ENCODE peak calls at places on chromosome X, in four cellular contexts. O, J, G and M are unnamed samples. For H3K4me1, the result is how much of the 10 kb centered on the place peaks cover.

GRCh38 chrX:129472116-129472515 is 51.2 kb downstream of the SMARCA1 start:
- DNase-seq in O (no peak), G (no peak), J (no peak), M (no peak)

GRCh38 chrX:100743009-100743615 is 11.2 kb upstream of the SYTL4 start:
- DNase-seq in G (peak), O (no peak), J (no peak), M (no peak)

GRCh38 chrX:38256019-38256418 is 35.3 kb upstream of the SRPX start:
- DNase-seq in G (no peak), J (no peak), O (no peak), M (no peak)

GRCh38 chrX:54825716-54826428 is 18.3 kb downstream of the MAGED2 start:
- DNase-seq in J (no peak), O (no peak), G (no peak), M (no peak)

GRCh38 chrX:37712458-37712857 is 26.9 kb downstream of the XK start:
- DNase-seq in O (no peak), G (peak), J (no peak), M (no peak)

GRCh38 chrX:15116900-15117299 is 153.0 kb downstream of the ASB9 start:
- DNase-seq in J (no peak), O (no peak), G (no peak), M (no peak)

GRCh38 chrX:132277953-132278614 is 58.8 kb upstream of the RAP2C start:
- DNase-seq in O (peak), J (no peak), G (no peak), M (no peak)

GRCh38 chrX:68699960-68700746 is 52.7 kb downstream of the STARD8 start:
- DNase-seq in O (peak), G (peak), J (no peak), M (peak)

GRCh38 chrX:63275127-63275526 is 76.0 kb downstream of the SPIN4 start:
- DNase-seq in O (peak), G (no peak), J (no peak), M (no peak)

GRCh38 chrX:38278682-38279081 is 48.6 kb downstream of the RPGR start:
- DNase-seq in J (no peak), O (no peak), G (no peak), M (no peak)

GRCh38 chrX:68018248-68019203 is 414.8 kb downstream of the OPHN1 start:
- DNase-seq in G (peak), O (peak), J (no peak), M (no peak)

GRCh38 chrX:107171369-107172102 is 34.7 kb downstream of the NUP62CL start:
- DNase-seq in O (no peak), J (no peak), G (no peak), M (no peak)

GRCh38 chrX:41133551-41133950 is 48.3 kb downstream of the USP9X start:
- DNase-seq in G (no peak), O (no peak), J (no peak), M (no peak)

GRCh38 chrX:135086197-135086854 is 34.0 kb downstream of the ETDB start:
- DNase-seq in J (no peak), G (peak), O (no peak), M (no peak)

GRCh38 chrX:16335181-16335580 is 167.9 kb downstream of the MAGEB17 start:
- DNase-seq in G (no peak), O (no peak), J (no peak), M (no peak)

GRCh38 chrX:83593634-83594294 is 85.7 kb downstream of the POU3F4 start:
- DNase-seq in G (no peak), O (no peak), J (no peak), M (peak)

GRCh38 chrX:152138388-152138784 is at the start of gene MAGEA10:
- DNase-seq in O (no peak), J (no peak), G (no peak), M (no peak)

GRCh38 chrX:133490955-133491354 is 75.7 kb upstream of the GPC4 start:
- DNase-seq in G (no peak), O (no peak), J (no peak), M (no peak)

GRCh38 chrX:14922437-14922836 is 49.2 kb downstream of the MOSPD2 start:
- DNase-seq in G (peak), O (no peak), J (no peak), M (no peak)

DNA sequence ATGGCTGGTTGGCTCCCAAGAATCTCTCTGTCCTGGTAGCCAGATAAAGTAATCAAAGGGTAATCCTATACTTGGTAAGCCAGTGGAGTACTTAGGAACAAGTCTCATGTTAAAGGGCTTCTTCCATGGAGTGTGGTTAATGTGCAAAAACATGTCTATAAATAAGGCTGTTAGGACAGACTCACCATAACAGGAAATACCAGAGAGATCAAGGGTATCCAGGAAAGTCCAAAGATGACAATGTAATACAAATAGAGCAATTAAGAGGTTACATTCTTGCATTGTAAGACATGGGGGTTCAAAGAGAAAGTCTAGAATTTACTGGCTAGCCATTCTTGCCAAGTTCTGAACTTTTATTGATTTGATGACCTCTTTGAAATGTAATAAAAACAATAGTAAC is 61.9 kb upstream of the ZCCHC13 start:
- DNase-seq in O (no peak), G (peak), J (no peak), M (no peak)
- H3K4me1 ChIP-seq in O (under half), G (under half), J (under half), M (under half)

GRCh38 chrX:110966046-110966445 is 129.9 kb upstream of the PAK3 start:
- DNase-seq in G (no peak), O (no peak), J (no peak), M (no peak)

GRCh38 chrX:110965409-110965808 is 130.6 kb upstream of the PAK3 start:
- DNase-seq in O (no peak), G (no peak), J (no peak), M (no peak)

GRCh38 chrX:110966839-110967238 is 129.2 kb upstream of the PAK3 start:
- DNase-seq in G (peak), J (no peak), O (no peak), M (no peak)

GRCh38 chrX:110964761-110965160 is 131.2 kb upstream of the PAK3 start:
- DNase-seq in G (no peak), O (no peak), J (no peak), M (no peak)
- H3K27ac ChIP-seq in G (no peak), O (no peak), J (no peak), M (no peak)

GRCh38 chrX:9647475-9647874 is 118.2 kb downstream of the GPR143 start:
- DNase-seq in G (no peak), O (no peak), J (no peak), M (no peak)

GRCh38 chrX:9642270-9642995 is 123.2 kb downstream of the GPR143 start:
- DNase-seq in J (no peak), G (no peak), O (no peak), M (no peak)

GRCh38 chrX:9643807-9644206 is 121.8 kb downstream of the GPR143 start:
- DNase-seq in G (no peak), J (no peak), O (no peak), M (no peak)

GRCh38 chrX:9646471-9647038 is 119.1 kb downstream of the GPR143 start:
- DNase-seq in G (peak), J (no peak), O (no peak), M (peak)

DNA sequence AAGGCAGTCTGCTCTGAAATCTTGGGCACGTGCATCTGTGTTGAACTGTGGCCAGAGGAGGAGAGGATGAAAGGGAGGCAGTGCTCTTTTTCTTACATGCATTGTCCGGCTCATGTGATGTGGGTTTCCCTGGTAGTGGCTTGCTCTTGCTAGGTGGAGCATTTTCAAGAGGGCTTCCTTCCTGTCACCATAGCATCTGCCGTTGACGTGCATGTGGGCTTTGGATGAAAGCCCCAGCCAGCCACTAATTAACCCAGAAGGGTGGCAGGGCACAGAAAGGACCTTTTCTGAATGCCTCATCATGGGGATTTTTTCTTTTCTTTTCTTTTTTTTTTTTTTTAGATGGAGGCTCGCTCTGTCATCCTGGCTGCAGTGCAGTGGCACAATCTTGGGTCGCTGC is 121.3 kb downstream of the GPR143 start:
- DNase-seq in G (no peak), J (no peak), O (no peak), M (no peak)
- H3K4me3 ChIP-seq in G (no peak), J (no peak), O (no peak), M (no peak)

GRCh38 chrX:65702956-65703355 is 35.5 kb downstream of the MSN start:
- DNase-seq in J (no peak), G (no peak), O (no peak), M (no peak)

GRCh38 chrX:65697915-65698796 is 30.7 kb downstream of the MSN start:
- DNase-seq in G (peak), J (peak), O (peak), M (peak)

GRCh38 chrX:65696613-65697012 is 29.2 kb downstream of the MSN start:
- DNase-seq in G (no peak), J (no peak), O (no peak), M (no peak)

GRCh38 chrX:65695849-65696248 is 28.4 kb downstream of the MSN start:
- DNase-seq in J (no peak), G (no peak), O (no peak), M (no peak)

DNA sequence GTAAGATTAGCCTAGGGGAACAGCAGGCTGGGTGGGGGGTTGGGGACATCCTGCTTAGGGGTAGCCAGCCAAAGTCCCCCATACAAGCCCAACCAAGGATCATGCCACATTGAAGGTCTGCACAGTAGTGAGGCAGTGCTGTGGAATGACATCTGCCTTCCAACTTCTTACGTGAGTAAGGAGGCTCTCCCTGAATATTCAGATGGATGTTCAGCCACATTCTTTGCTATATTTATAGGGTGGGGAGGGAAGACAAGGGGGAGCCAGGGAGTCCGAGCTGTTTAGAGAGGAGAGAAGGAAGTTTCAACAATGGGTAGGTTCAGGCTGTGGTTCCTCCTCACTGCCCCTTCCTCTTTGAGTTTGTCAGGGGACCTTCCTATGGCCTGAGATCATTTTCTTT is 29.7 kb downstream of the MSN start:
- DNase-seq in O (no peak), J (no peak), G (peak), M (no peak)
- H3K4me1 ChIP-seq in O (under half), J (half or more), G (under half), M (under half)

DNA sequence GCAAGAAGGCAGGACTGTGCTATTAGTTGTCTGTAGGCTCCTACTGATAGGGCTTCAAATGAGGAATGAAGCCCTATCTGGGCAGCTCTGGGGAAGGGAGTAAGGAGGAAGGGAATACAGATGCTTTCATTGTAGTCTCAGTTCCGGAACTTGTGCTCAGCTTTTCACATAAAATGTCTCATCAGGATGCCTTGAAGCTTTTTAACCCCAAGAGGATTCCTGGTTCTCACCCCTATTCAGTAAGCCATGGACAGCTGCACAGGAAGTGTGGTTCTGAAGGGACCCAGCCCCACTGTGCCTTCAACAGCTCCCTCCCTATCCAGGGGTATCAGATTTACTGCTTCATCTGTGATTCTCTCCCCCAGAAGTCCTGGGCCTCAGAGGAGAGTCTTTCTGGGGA is 5.0 kb downstream of the ARMCX5 start:
- DNase-seq in J (no peak), O (no peak), G (no peak), M (no peak)
- H3K27ac ChIP-seq in J (no peak), O (no peak), G (no peak), M (no peak)

DNA sequence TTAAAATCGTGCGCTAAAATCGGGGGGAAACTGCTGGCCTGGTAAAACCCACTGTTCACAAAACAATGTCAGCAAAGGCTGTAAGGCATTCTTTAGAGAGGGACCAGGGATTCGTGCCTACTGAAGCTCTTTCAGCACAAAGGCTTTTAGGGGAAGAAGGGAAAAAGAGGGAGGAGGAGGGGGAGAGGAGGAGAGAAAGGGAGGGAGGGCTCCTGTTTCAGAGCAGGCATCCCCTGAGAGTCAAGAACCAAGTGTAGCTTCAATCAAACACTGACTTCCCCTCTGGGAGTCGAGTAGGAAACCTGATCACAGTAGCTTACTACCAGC is 9.5 kb downstream of the BCOR start:
- DNase-seq in G (no peak), J (no peak), O (no peak), M (no peak)
- H3K4me3 ChIP-seq in G (no peak), J (no peak), O (no peak), M (no peak)

GRCh38 chrX:39726810-39727209 is 370.9 kb downstream of the BCOR start:
- DNase-seq in J (peak), O (no peak), G (peak), M (peak)

GRCh38 chrX:39728025-39728424 is 369.7 kb downstream of the BCOR start:
- DNase-seq in O (no peak), G (peak), J (no peak), M (no peak)

GRCh38 chrX:39729834-39730670 is 367.7 kb downstream of the BCOR start:
- DNase-seq in O (no peak), G (no peak), J (no peak), M (no peak)

GRCh38 chrX:39730671-39731389 is 366.9 kb downstream of the BCOR start:
- DNase-seq in O (peak), J (peak), G (peak), M (peak)

DNA sequence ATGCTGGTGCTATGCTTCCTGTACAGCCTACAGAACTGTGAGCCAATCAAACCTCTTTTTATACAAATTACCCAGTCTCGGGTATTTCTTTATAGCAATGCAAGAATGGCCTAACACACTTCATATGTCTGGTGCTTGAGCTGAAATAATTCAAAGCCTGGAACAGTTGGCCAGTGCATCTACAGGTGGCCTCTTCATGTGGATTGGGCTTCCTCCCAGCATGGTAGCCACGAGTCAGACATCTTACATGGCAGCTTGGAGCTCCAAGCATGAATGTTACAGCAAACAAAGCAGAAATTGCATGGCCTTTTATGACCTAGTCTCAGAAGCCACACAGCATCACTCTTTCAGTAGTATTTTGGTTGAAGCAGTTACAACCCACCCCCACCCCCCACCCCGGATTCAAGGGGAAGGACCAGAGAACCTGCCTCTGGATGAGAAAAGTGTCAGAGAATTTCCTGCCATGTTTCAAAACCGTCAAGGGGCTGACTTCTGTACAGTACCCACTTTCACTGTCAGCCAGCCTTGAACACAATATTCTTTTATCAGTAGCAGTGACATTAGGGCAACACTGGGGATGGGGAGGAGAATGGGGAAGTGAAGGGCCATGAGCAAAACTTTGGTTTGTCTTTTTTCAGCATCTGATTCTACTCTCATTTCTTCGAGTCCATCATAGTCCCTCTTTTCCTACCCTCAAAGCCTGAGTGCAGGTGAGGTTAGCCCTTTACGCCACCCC is 368.7 kb downstream of the BCOR start:
- DNase-seq in G (no peak), O (no peak), J (no peak), M (no peak)
- H3K4me1 ChIP-seq in G (under half), O (under half), J (under half), M (under half)